ENCODE peak calls at places on chromosomes 6 and 20, in nine cellular contexts. One of them, this sample, is unnamed.

GRCh38 chr6:15350386-15351083 is 104.7 kb downstream of the JARID2 start:
- DNase-seq in brain pericyte: no peak
- DNase-seq in EH: peak; percentile 36
- DNase-seq in brain microvascular endothelial cell: no peak
- DNase-seq in WTC11: no peak
- DNase-seq in posterior cingulate gyrus: no peak
- DNase-seq in tibial nerve: no peak
- DNase-seq in heart left ventricle: no peak
- DNase-seq in stimulated activated CD4-positive, alpha-beta T cell treated with anti-CD3 and anti-CD28 coated beads, Interleukin-4, amount 100 ng/mL, for 24 hours: no peak
- DNase-seq in this sample: peak; percentile 53

GRCh38 chr6:9408718-9409117 is 973.4 kb upstream of the SLC35B3 start:
- DNase-seq in brain pericyte: no peak
- DNase-seq in EH: peak; percentile 67
- DNase-seq in brain microvascular endothelial cell: no peak
- DNase-seq in WTC11: no peak
- DNase-seq in posterior cingulate gyrus: no peak
- DNase-seq in tibial nerve: no peak
- DNase-seq in heart left ventricle: no peak
- DNase-seq in stimulated activated CD4-positive, alpha-beta T cell treated with anti-CD3 and anti-CD28 coated beads, Interleukin-4, amount 100 ng/mL, for 24 hours: no peak
- DNase-seq in this sample: peak; percentile 54

GRCh38 chr6:82711105-82711829 is 347.6 kb downstream of the TPBG start:
- DNase-seq in brain pericyte: no peak
- DNase-seq in EH: peak; percentile 9
- DNase-seq in brain microvascular endothelial cell: no peak
- DNase-seq in WTC11: no peak
- DNase-seq in posterior cingulate gyrus: peak; percentile 86
- DNase-seq in tibial nerve: no peak
- DNase-seq in heart left ventricle: no peak
- DNase-seq in stimulated activated CD4-positive, alpha-beta T cell treated with anti-CD3 and anti-CD28 coated beads, Interleukin-4, amount 100 ng/mL, for 24 hours: no peak
- DNase-seq in this sample: peak; percentile 7

GRCh38 chr6:93721386-93722048 is 302.2 kb upstream of the EPHA7 start:
- DNase-seq in brain pericyte: peak; percentile 25
- DNase-seq in EH: no peak
- DNase-seq in brain microvascular endothelial cell: peak; percentile 43
- DNase-seq in WTC11: peak; percentile 38
- DNase-seq in posterior cingulate gyrus: no peak
- DNase-seq in tibial nerve: no peak
- DNase-seq in heart left ventricle: no peak
- DNase-seq in stimulated activated CD4-positive, alpha-beta T cell treated with anti-CD3 and anti-CD28 coated beads, Interleukin-4, amount 100 ng/mL, for 24 hours: no peak
- DNase-seq in this sample: peak; percentile 46

GRCh38 chr6:12024715-12025434 is 12.8 kb downstream of the HIVEP1 start:
- DNase-seq in brain pericyte: no peak
- DNase-seq in EH: peak; percentile 89
- DNase-seq in brain microvascular endothelial cell: peak; percentile 42
- DNase-seq in WTC11: no peak
- DNase-seq in posterior cingulate gyrus: no peak
- DNase-seq in tibial nerve: no peak
- DNase-seq in heart left ventricle: no peak
- DNase-seq in stimulated activated CD4-positive, alpha-beta T cell treated with anti-CD3 and anti-CD28 coated beads, Interleukin-4, amount 100 ng/mL, for 24 hours: no peak
- DNase-seq in this sample: peak; percentile 67

GRCh38 chr6:34544776-34545471 is 11.2 kb downstream of the SPDEF start:
- DNase-seq in brain pericyte: no peak
- DNase-seq in EH: no peak
- DNase-seq in brain microvascular endothelial cell: no peak
- DNase-seq in WTC11: no peak
- DNase-seq in posterior cingulate gyrus: no peak
- DNase-seq in tibial nerve: no peak
- DNase-seq in heart left ventricle: no peak
- DNase-seq in stimulated activated CD4-positive, alpha-beta T cell treated with anti-CD3 and anti-CD28 coated beads, Interleukin-4, amount 100 ng/mL, for 24 hours: no peak
- DNase-seq in this sample: no peak

GRCh38 chr20:57650266-57650665 is 30.0 kb upstream of the ZBP1 start:
- DNase-seq in brain pericyte: no peak
- DNase-seq in EH: no peak
- DNase-seq in brain microvascular endothelial cell: no peak
- DNase-seq in WTC11: no peak
- DNase-seq in posterior cingulate gyrus: no peak
- DNase-seq in tibial nerve: no peak
- DNase-seq in heart left ventricle: no peak
- DNase-seq in stimulated activated CD4-positive, alpha-beta T cell treated with anti-CD3 and anti-CD28 coated beads, Interleukin-4, amount 100 ng/mL, for 24 hours: no peak
- DNase-seq in this sample: no peak

GRCh38 chr6:157145656-157146285 is 177.5 kb downstream of the TMEM242 start:
- DNase-seq in brain pericyte: no peak
- DNase-seq in EH: peak; percentile 58
- DNase-seq in brain microvascular endothelial cell: peak; percentile 52
- DNase-seq in WTC11: no peak
- DNase-seq in posterior cingulate gyrus: no peak
- DNase-seq in tibial nerve: no peak
- DNase-seq in heart left ventricle: no peak
- DNase-seq in stimulated activated CD4-positive, alpha-beta T cell treated with anti-CD3 and anti-CD28 coated beads, Interleukin-4, amount 100 ng/mL, for 24 hours: no peak
- DNase-seq in this sample: peak; percentile 52

GRCh38 chr6:170344631-170345576 is 38.3 kb downstream of the FAM120B start:
- DNase-seq in brain pericyte: peak; percentile 68
- DNase-seq in EH: peak; percentile 91
- DNase-seq in brain microvascular endothelial cell: peak; percentile 85
- DNase-seq in WTC11: no peak
- DNase-seq in posterior cingulate gyrus: no peak
- DNase-seq in tibial nerve: no peak
- DNase-seq in heart left ventricle: no peak
- DNase-seq in stimulated activated CD4-positive, alpha-beta T cell treated with anti-CD3 and anti-CD28 coated beads, Interleukin-4, amount 100 ng/mL, for 24 hours: no peak
- DNase-seq in this sample: peak; percentile 76

GRCh38 chr6:22583230-22583629 is 13.9 kb downstream of the HDGFL1 start:
- DNase-seq in brain pericyte: no peak
- DNase-seq in EH: no peak
- DNase-seq in brain microvascular endothelial cell: no peak
- DNase-seq in WTC11: no peak
- DNase-seq in posterior cingulate gyrus: no peak
- DNase-seq in tibial nerve: no peak
- DNase-seq in heart left ventricle: no peak
- DNase-seq in stimulated activated CD4-positive, alpha-beta T cell treated with anti-CD3 and anti-CD28 coated beads, Interleukin-4, amount 100 ng/mL, for 24 hours: no peak
- DNase-seq in this sample: no peak

GRCh38 chr20:7305971-7306370 is 538.5 kb downstream of the BMP2 start:
- DNase-seq in brain pericyte: peak; percentile 13
- DNase-seq in EH: no peak
- DNase-seq in brain microvascular endothelial cell: no peak
- DNase-seq in WTC11: no peak
- DNase-seq in posterior cingulate gyrus: no peak
- DNase-seq in tibial nerve: no peak
- DNase-seq in heart left ventricle: no peak
- DNase-seq in stimulated activated CD4-positive, alpha-beta T cell treated with anti-CD3 and anti-CD28 coated beads, Interleukin-4, amount 100 ng/mL, for 24 hours: no peak
- DNase-seq in this sample: no peak

GRCh38 chr20:21394120-21394519 is 3.2 kb downstream of the NKX2-4 start:
- DNase-seq in brain pericyte: no peak
- DNase-seq in EH: no peak
- DNase-seq in brain microvascular endothelial cell: no peak
- DNase-seq in WTC11: no peak
- DNase-seq in posterior cingulate gyrus: no peak
- DNase-seq in tibial nerve: no peak
- DNase-seq in heart left ventricle: no peak
- DNase-seq in stimulated activated CD4-positive, alpha-beta T cell treated with anti-CD3 and anti-CD28 coated beads, Interleukin-4, amount 100 ng/mL, for 24 hours: no peak
- DNase-seq in this sample: no peak

GRCh38 chr20:44746367-44747165 is 901 bp downstream of the KCNK15 start:
- DNase-seq in brain pericyte: no peak
- DNase-seq in EH: no peak
- DNase-seq in brain microvascular endothelial cell: no peak
- DNase-seq in WTC11: no peak
- DNase-seq in posterior cingulate gyrus: no peak
- DNase-seq in tibial nerve: no peak
- DNase-seq in heart left ventricle: no peak
- DNase-seq in stimulated activated CD4-positive, alpha-beta T cell treated with anti-CD3 and anti-CD28 coated beads, Interleukin-4, amount 100 ng/mL, for 24 hours: no peak
- DNase-seq in this sample: no peak

GRCh38 chr20:38238834-38239233 is 21.7 kb downstream of the KIAA1755 start:
- DNase-seq in brain pericyte: no peak
- DNase-seq in EH: no peak
- DNase-seq in brain microvascular endothelial cell: no peak
- DNase-seq in WTC11: no peak
- DNase-seq in posterior cingulate gyrus: peak; percentile 36
- DNase-seq in tibial nerve: no peak
- DNase-seq in heart left ventricle: no peak
- DNase-seq in stimulated activated CD4-positive, alpha-beta T cell treated with anti-CD3 and anti-CD28 coated beads, Interleukin-4, amount 100 ng/mL, for 24 hours: no peak
- DNase-seq in this sample: no peak

GRCh38 chr6:16187185-16187584 is 51.2 kb upstream of the GMPR start:
- DNase-seq in brain pericyte: no peak
- DNase-seq in EH: no peak
- DNase-seq in brain microvascular endothelial cell: no peak
- DNase-seq in WTC11: no peak
- DNase-seq in posterior cingulate gyrus: no peak
- DNase-seq in tibial nerve: no peak
- DNase-seq in heart left ventricle: no peak
- DNase-seq in stimulated activated CD4-positive, alpha-beta T cell treated with anti-CD3 and anti-CD28 coated beads, Interleukin-4, amount 100 ng/mL, for 24 hours: no peak
- DNase-seq in this sample: no peak

GRCh38 chr6:56043761-56044160 is 168.4 kb upstream of the BMP5 start:
- DNase-seq in brain pericyte: no peak
- DNase-seq in EH: no peak
- DNase-seq in brain microvascular endothelial cell: no peak
- DNase-seq in WTC11: no peak
- DNase-seq in posterior cingulate gyrus: no peak
- DNase-seq in tibial nerve: no peak
- DNase-seq in heart left ventricle: no peak
- DNase-seq in stimulated activated CD4-positive, alpha-beta T cell treated with anti-CD3 and anti-CD28 coated beads, Interleukin-4, amount 100 ng/mL, for 24 hours: no peak
- DNase-seq in this sample: no peak

This sample was measured in fibroblast of the aortic adventitia.